ENCODE peak calls at places on chromosomes 7 and 10, in nine cellular contexts. One of them, this sample, is unnamed. For H3K4me1, the result is how much of the 10 kb centered on the place peaks cover.

GRCh38 chr10:80260295-80261243 is 28.9 kb downstream of the MAT1A start:
- DNase-seq in lung: no peak
- DNase-seq in IMR-90: no peak
- DNase-seq in colonic mucosa: peak
- DNase-seq in spleen: peak
- DNase-seq in tibial nerve: peak
- DNase-seq in kidney: no peak
- DNase-seq in sigmoid colon: no peak
- DNase-seq in naive thymus-derived CD4-positive, alpha-beta T cell: peak
- DNase-seq in this sample: peak

GRCh38 chr10:119670717-119671116 is 19.5 kb downstream of the BAG3 start:
- DNase-seq in lung: no peak
- DNase-seq in IMR-90: peak
- DNase-seq in colonic mucosa: no peak
- DNase-seq in spleen: no peak
- DNase-seq in tibial nerve: no peak
- DNase-seq in kidney: no peak
- DNase-seq in sigmoid colon: no peak
- DNase-seq in naive thymus-derived CD4-positive, alpha-beta T cell: no peak
- DNase-seq in this sample: no peak

GRCh38 chr10:12847361-12847975 is 154.0 kb downstream of the CCDC3 start:
- DNase-seq in lung: no peak
- DNase-seq in IMR-90: no peak
- DNase-seq in colonic mucosa: peak
- DNase-seq in spleen: no peak
- DNase-seq in tibial nerve: no peak
- DNase-seq in kidney: no peak
- DNase-seq in sigmoid colon: no peak
- DNase-seq in naive thymus-derived CD4-positive, alpha-beta T cell: no peak
- DNase-seq in this sample: no peak

GRCh38 chr7:31513790-31514189 is at the start of gene ITPRID1:
- DNase-seq in lung: no peak
- DNase-seq in IMR-90: no peak
- DNase-seq in colonic mucosa: no peak
- DNase-seq in spleen: no peak
- DNase-seq in tibial nerve: no peak
- DNase-seq in kidney: no peak
- DNase-seq in sigmoid colon: no peak
- DNase-seq in naive thymus-derived CD4-positive, alpha-beta T cell: no peak
- DNase-seq in this sample: no peak

GRCh38 chr7:150631084-150631824 is 931 bp downstream of the GIMAP6 start:
- DNase-seq in lung: no peak
- DNase-seq in IMR-90: no peak
- DNase-seq in colonic mucosa: no peak
- DNase-seq in spleen: peak
- DNase-seq in tibial nerve: no peak
- DNase-seq in kidney: peak
- DNase-seq in sigmoid colon: no peak
- DNase-seq in naive thymus-derived CD4-positive, alpha-beta T cell: peak
- DNase-seq in this sample: peak

GRCh38 chr10:91745086-91745831 is 53.0 kb upstream of the TNKS2 start:
- DNase-seq in lung: no peak
- DNase-seq in IMR-90: no peak
- DNase-seq in colonic mucosa: no peak
- DNase-seq in spleen: no peak
- DNase-seq in tibial nerve: no peak
- DNase-seq in kidney: peak
- DNase-seq in sigmoid colon: no peak
- DNase-seq in naive thymus-derived CD4-positive, alpha-beta T cell: no peak
- DNase-seq in this sample: peak

GRCh38 chr7:103127006-103127405 is 21.9 kb downstream of the NAPEPLD start:
- DNase-seq in lung: no peak
- DNase-seq in IMR-90: no peak
- DNase-seq in colonic mucosa: no peak
- DNase-seq in spleen: no peak
- DNase-seq in tibial nerve: no peak
- DNase-seq in kidney: no peak
- DNase-seq in sigmoid colon: no peak
- DNase-seq in naive thymus-derived CD4-positive, alpha-beta T cell: no peak
- DNase-seq in this sample: no peak

GRCh38 chr10:42970451-42971250 is 106.2 kb upstream of the RET start:
- DNase-seq in lung: no peak
- DNase-seq in IMR-90: no peak
- DNase-seq in colonic mucosa: peak
- DNase-seq in spleen: peak
- DNase-seq in tibial nerve: no peak
- DNase-seq in kidney: peak
- DNase-seq in sigmoid colon: peak
- DNase-seq in naive thymus-derived CD4-positive, alpha-beta T cell: no peak
- DNase-seq in this sample: no peak

GRCh38 chr7:111011500-111011899 is 79.4 kb upstream of the LRRN3 start:
- DNase-seq in lung: no peak
- DNase-seq in IMR-90: no peak
- DNase-seq in colonic mucosa: no peak
- DNase-seq in spleen: no peak
- DNase-seq in tibial nerve: no peak
- DNase-seq in kidney: no peak
- DNase-seq in sigmoid colon: no peak
- DNase-seq in naive thymus-derived CD4-positive, alpha-beta T cell: no peak
- DNase-seq in this sample: no peak

GRCh38 chr10:102675151-102675886 is 31.0 kb downstream of the TRIM8 start:
- DNase-seq in lung: no peak
- DNase-seq in IMR-90: no peak
- DNase-seq in colonic mucosa: no peak
- DNase-seq in spleen: no peak
- DNase-seq in tibial nerve: no peak
- DNase-seq in kidney: peak
- DNase-seq in sigmoid colon: peak
- DNase-seq in naive thymus-derived CD4-positive, alpha-beta T cell: no peak
- DNase-seq in this sample: no peak

DNA sequence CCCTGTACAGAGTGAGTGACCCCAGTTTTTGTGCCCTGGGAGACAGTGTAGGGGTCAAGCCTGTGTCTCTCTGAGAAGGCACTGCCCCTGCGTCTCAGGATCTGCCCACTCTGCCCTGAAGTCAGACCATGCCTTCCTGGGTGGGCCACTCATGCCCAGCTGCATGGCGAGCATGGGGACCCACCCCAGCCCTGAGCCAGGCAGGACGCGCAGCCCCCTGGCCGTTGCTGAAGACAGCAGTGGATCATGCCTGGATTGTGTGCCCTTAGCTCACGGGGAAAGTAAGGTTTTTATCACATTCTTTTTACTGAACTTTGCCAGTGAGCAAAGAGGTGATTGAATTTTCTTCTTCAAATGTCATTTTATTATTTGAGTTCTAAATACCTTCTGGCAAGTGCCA is 66.2 kb downstream of the WDR37 start:
- DNase-seq in lung: no peak
- DNase-seq in IMR-90: no peak
- DNase-seq in colonic mucosa: peak
- DNase-seq in spleen: no peak
- DNase-seq in tibial nerve: no peak
- DNase-seq in kidney: no peak
- DNase-seq in sigmoid colon: no peak
- DNase-seq in naive thymus-derived CD4-positive, alpha-beta T cell: no peak
- DNase-seq in this sample: no peak
- H3K4me3 ChIP-seq in lung: no peak
- H3K4me3 ChIP-seq in IMR-90: no peak
- H3K4me3 ChIP-seq in colonic mucosa: no peak
- H3K4me3 ChIP-seq in spleen: no peak
- H3K4me3 ChIP-seq in tibial nerve: no peak
- H3K4me3 ChIP-seq in kidney: no peak
- H3K4me3 ChIP-seq in sigmoid colon: no peak
- H3K4me3 ChIP-seq in naive thymus-derived CD4-positive, alpha-beta T cell: no peak
- H3K4me3 ChIP-seq in this sample: no peak

GRCh38 chr10:125116652-125117310 is 43.6 kb downstream of the CTBP2 start:
- DNase-seq in lung: no peak
- DNase-seq in IMR-90: no peak
- DNase-seq in colonic mucosa: no peak
- DNase-seq in spleen: peak
- DNase-seq in tibial nerve: no peak
- DNase-seq in kidney: no peak
- DNase-seq in sigmoid colon: peak
- DNase-seq in naive thymus-derived CD4-positive, alpha-beta T cell: no peak
- DNase-seq in this sample: no peak
- H3K4me1 ChIP-seq in lung: under half
- H3K4me1 ChIP-seq in IMR-90: under half
- H3K4me1 ChIP-seq in colonic mucosa: under half
- H3K4me1 ChIP-seq in spleen: under half
- H3K4me1 ChIP-seq in tibial nerve: under half
- H3K4me1 ChIP-seq in kidney: half or more
- H3K4me1 ChIP-seq in sigmoid colon: half or more
- H3K4me1 ChIP-seq in naive thymus-derived CD4-positive, alpha-beta T cell: under half
- H3K4me1 ChIP-seq in this sample: under half

GRCh38 chr10:132783865-132784581 is 1.9 kb downstream of the NKX6-2 start:
- DNase-seq in lung: no peak
- DNase-seq in IMR-90: no peak
- DNase-seq in colonic mucosa: no peak
- DNase-seq in spleen: no peak
- DNase-seq in tibial nerve: no peak
- DNase-seq in kidney: no peak
- DNase-seq in sigmoid colon: no peak
- DNase-seq in naive thymus-derived CD4-positive, alpha-beta T cell: no peak
- DNase-seq in this sample: no peak

GRCh38 chr10:132786529-132787252 is 744 bp upstream of the NKX6-2 start:
- DNase-seq in lung: no peak
- DNase-seq in IMR-90: no peak
- DNase-seq in colonic mucosa: no peak
- DNase-seq in spleen: no peak
- DNase-seq in tibial nerve: no peak
- DNase-seq in kidney: no peak
- DNase-seq in sigmoid colon: no peak
- DNase-seq in naive thymus-derived CD4-positive, alpha-beta T cell: no peak
- DNase-seq in this sample: no peak

GRCh38 chr10:132784582-132785432 is 1.1 kb downstream of the NKX6-2 start:
- DNase-seq in lung: no peak
- DNase-seq in IMR-90: no peak
- DNase-seq in colonic mucosa: no peak
- DNase-seq in spleen: no peak
- DNase-seq in tibial nerve: no peak
- DNase-seq in kidney: no peak
- DNase-seq in sigmoid colon: no peak
- DNase-seq in naive thymus-derived CD4-positive, alpha-beta T cell: no peak
- DNase-seq in this sample: no peak

GRCh38 chr10:132786279-132786528 is 257 bp upstream of the NKX6-2 start:
- DNase-seq in lung: no peak
- DNase-seq in IMR-90: no peak
- DNase-seq in colonic mucosa: no peak
- DNase-seq in spleen: no peak
- DNase-seq in tibial nerve: no peak
- DNase-seq in kidney: no peak
- DNase-seq in sigmoid colon: no peak
- DNase-seq in naive thymus-derived CD4-positive, alpha-beta T cell: no peak
- DNase-seq in this sample: no peak

DNA sequence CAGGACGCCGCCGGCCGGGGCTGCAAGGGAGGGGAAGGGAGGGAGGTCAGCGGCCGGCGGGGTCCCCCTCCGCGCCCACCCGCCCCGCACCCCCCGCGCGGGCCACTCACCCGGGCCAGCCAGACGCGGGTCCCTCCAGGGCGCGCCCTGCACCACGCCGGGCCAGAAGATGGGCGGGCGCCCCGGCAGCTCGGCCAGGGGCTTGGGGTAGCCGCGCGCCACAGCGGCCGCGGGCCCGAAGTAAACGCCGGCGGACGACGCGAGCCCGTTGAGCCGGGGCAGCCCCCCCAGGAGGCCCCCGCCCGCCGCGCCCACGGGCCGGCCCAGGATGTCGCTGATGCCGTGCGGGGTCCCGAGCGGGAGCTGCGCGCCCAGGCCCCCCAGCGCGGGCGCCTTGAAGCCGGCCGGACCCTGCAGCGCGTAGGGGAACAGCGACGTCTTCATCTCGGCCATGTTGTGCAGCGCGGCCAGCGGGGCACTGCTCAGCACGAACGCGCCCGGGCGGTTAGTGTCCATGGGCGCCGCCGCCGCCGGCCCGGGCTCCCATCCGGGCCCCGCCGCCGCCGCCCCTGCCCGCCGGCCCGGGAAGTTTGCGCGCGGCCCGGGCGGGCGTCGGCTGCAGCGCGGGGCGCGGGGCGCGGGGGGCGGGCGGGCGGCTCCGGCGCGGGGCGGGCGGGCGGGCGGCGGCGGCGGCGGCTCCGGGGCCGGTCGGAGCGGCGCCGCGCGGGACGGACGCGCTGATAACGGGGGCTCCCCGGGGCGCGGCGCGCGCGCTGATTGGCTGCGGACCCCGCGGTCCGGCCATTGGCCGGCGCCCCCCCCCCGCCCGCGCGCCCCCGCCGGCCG is at the start of gene NKX6-2:
- DNase-seq in lung: no peak
- DNase-seq in IMR-90: no peak
- DNase-seq in colonic mucosa: no peak
- DNase-seq in spleen: no peak
- DNase-seq in tibial nerve: no peak
- DNase-seq in kidney: no peak
- DNase-seq in sigmoid colon: no peak
- DNase-seq in naive thymus-derived CD4-positive, alpha-beta T cell: no peak
- DNase-seq in this sample: no peak
- H3K4me3 ChIP-seq in lung: no peak
- H3K4me3 ChIP-seq in IMR-90: no peak
- H3K4me3 ChIP-seq in colonic mucosa: peak
- H3K4me3 ChIP-seq in spleen: peak
- H3K4me3 ChIP-seq in tibial nerve: peak
- H3K4me3 ChIP-seq in kidney: no peak
- H3K4me3 ChIP-seq in sigmoid colon: peak
- H3K4me3 ChIP-seq in naive thymus-derived CD4-positive, alpha-beta T cell: no peak
- H3K4me3 ChIP-seq in this sample: no peak

GRCh38 chr10:11215468-11215867 is 197.8 kb downstream of the CELF2 start:
- DNase-seq in lung: no peak
- DNase-seq in IMR-90: no peak
- DNase-seq in colonic mucosa: no peak
- DNase-seq in spleen: no peak
- DNase-seq in tibial nerve: no peak
- DNase-seq in kidney: no peak
- DNase-seq in sigmoid colon: no peak
- DNase-seq in naive thymus-derived CD4-positive, alpha-beta T cell: no peak
- DNase-seq in this sample: no peak

GRCh38 chr10:11212686-11213085 is 195.0 kb downstream of the CELF2 start:
- DNase-seq in lung: no peak
- DNase-seq in IMR-90: no peak
- DNase-seq in colonic mucosa: no peak
- DNase-seq in spleen: no peak
- DNase-seq in tibial nerve: no peak
- DNase-seq in kidney: no peak
- DNase-seq in sigmoid colon: no peak
- DNase-seq in naive thymus-derived CD4-positive, alpha-beta T cell: no peak
- DNase-seq in this sample: no peak

GRCh38 chr10:11214407-11214806 is 196.7 kb downstream of the CELF2 start:
- DNase-seq in lung: no peak
- DNase-seq in IMR-90: no peak
- DNase-seq in colonic mucosa: no peak
- DNase-seq in spleen: no peak
- DNase-seq in tibial nerve: no peak
- DNase-seq in kidney: no peak
- DNase-seq in sigmoid colon: no peak
- DNase-seq in naive thymus-derived CD4-positive, alpha-beta T cell: no peak
- DNase-seq in this sample: no peak

GRCh38 chr10:11212285-11212684 is 194.6 kb downstream of the CELF2 start:
- DNase-seq in lung: no peak
- DNase-seq in IMR-90: no peak
- DNase-seq in colonic mucosa: no peak
- DNase-seq in spleen: no peak
- DNase-seq in tibial nerve: no peak
- DNase-seq in kidney: no peak
- DNase-seq in sigmoid colon: no peak
- DNase-seq in naive thymus-derived CD4-positive, alpha-beta T cell: no peak
- DNase-seq in this sample: no peak

GRCh38 chr10:11213156-11213555 is 195.5 kb downstream of the CELF2 start:
- DNase-seq in lung: no peak
- DNase-seq in IMR-90: no peak
- DNase-seq in colonic mucosa: no peak
- DNase-seq in spleen: no peak
- DNase-seq in tibial nerve: no peak
- DNase-seq in kidney: no peak
- DNase-seq in sigmoid colon: no peak
- DNase-seq in naive thymus-derived CD4-positive, alpha-beta T cell: no peak
- DNase-seq in this sample: no peak
- H3K4me1 ChIP-seq in lung: under half
- H3K4me1 ChIP-seq in IMR-90: under half
- H3K4me1 ChIP-seq in colonic mucosa: under half
- H3K4me1 ChIP-seq in spleen: under half
- H3K4me1 ChIP-seq in tibial nerve: under half
- H3K4me1 ChIP-seq in kidney: under half
- H3K4me1 ChIP-seq in sigmoid colon: under half
- H3K4me1 ChIP-seq in naive thymus-derived CD4-positive, alpha-beta T cell: half or more
- H3K4me1 ChIP-seq in this sample: under half

This sample was measured in small intestine.